ENCODE peak calls at places on chromosomes 13 and 19, in five cellular contexts. One of them, this sample, is unnamed.

GRCh38 chr19:12783849-12784393 is 7.4 kb upstream of the JUNB start:
- DNase-seq in fibroblast of lung: no peak
- DNase-seq in WTC11: no peak
- DNase-seq in stimulated activated CD4-positive, alpha-beta T cell treated with anti-CD3 and anti-CD28 coated beads, Interleukin-1b, Interleukin-23, amount 100 ng/mL, for 1 hour: no peak
- DNase-seq in activated gamma-delta T cell treated with anti-CD3 and anti-CD28 coated beads, Interleukin-2, amount 50 U/mL, for 16 hours: no peak
- DNase-seq in this sample: no peak

GRCh38 chr19:39409886-39410619 is 2.4 kb upstream of the PLEKHG2 start:
- DNase-seq in activated gamma-delta T cell treated with anti-CD3 and anti-CD28 coated beads, Interleukin-2, amount 50 U/mL, for 16 hours: peak; percentile 51
- DNase-seq in fibroblast of lung: peak; percentile 91
- DNase-seq in stimulated activated CD4-positive, alpha-beta T cell treated with anti-CD3 and anti-CD28 coated beads, Interleukin-1b, Interleukin-23, amount 100 ng/mL, for 1 hour: peak; percentile 66
- DNase-seq in WTC11: peak; percentile 49
- DNase-seq in this sample: no peak

GRCh38 chr19:16594681-16595091 is 22.5 kb upstream of the SLC35E1 start:
- DNase-seq in activated gamma-delta T cell treated with anti-CD3 and anti-CD28 coated beads, Interleukin-2, amount 50 U/mL, for 16 hours: no peak
- DNase-seq in stimulated activated CD4-positive, alpha-beta T cell treated with anti-CD3 and anti-CD28 coated beads, Interleukin-1b, Interleukin-23, amount 100 ng/mL, for 1 hour: no peak
- DNase-seq in fibroblast of lung: no peak
- DNase-seq in WTC11: no peak
- DNase-seq in this sample: no peak

GRCh38 chr19:19900124-19900523 is 622 bp upstream of the ZNF93 start:
- DNase-seq in stimulated activated CD4-positive, alpha-beta T cell treated with anti-CD3 and anti-CD28 coated beads, Interleukin-1b, Interleukin-23, amount 100 ng/mL, for 1 hour: no peak
- DNase-seq in activated gamma-delta T cell treated with anti-CD3 and anti-CD28 coated beads, Interleukin-2, amount 50 U/mL, for 16 hours: no peak
- DNase-seq in WTC11: no peak
- DNase-seq in fibroblast of lung: peak; percentile 89
- DNase-seq in this sample: peak; percentile 88

GRCh38 chr13:21203132-21203531 is 26.7 kb downstream of the MRPL57 start:
- DNase-seq in WTC11: no peak
- DNase-seq in activated gamma-delta T cell treated with anti-CD3 and anti-CD28 coated beads, Interleukin-2, amount 50 U/mL, for 16 hours: no peak
- DNase-seq in stimulated activated CD4-positive, alpha-beta T cell treated with anti-CD3 and anti-CD28 coated beads, Interleukin-1b, Interleukin-23, amount 100 ng/mL, for 1 hour: no peak
- DNase-seq in fibroblast of lung: peak; percentile 15
- DNase-seq in this sample: no peak

GRCh38 chr19:58460039-58460438 is 6.8 kb upstream of the ZNF324 start:
- DNase-seq in fibroblast of lung: no peak
- DNase-seq in stimulated activated CD4-positive, alpha-beta T cell treated with anti-CD3 and anti-CD28 coated beads, Interleukin-1b, Interleukin-23, amount 100 ng/mL, for 1 hour: no peak
- DNase-seq in activated gamma-delta T cell treated with anti-CD3 and anti-CD28 coated beads, Interleukin-2, amount 50 U/mL, for 16 hours: no peak
- DNase-seq in WTC11: no peak
- DNase-seq in this sample: no peak

GRCh38 chr19:29964171-29964570 is 22.1 kb downstream of the URI1 start:
- DNase-seq in activated gamma-delta T cell treated with anti-CD3 and anti-CD28 coated beads, Interleukin-2, amount 50 U/mL, for 16 hours: no peak
- DNase-seq in stimulated activated CD4-positive, alpha-beta T cell treated with anti-CD3 and anti-CD28 coated beads, Interleukin-1b, Interleukin-23, amount 100 ng/mL, for 1 hour: no peak
- DNase-seq in WTC11: no peak
- DNase-seq in fibroblast of lung: peak; percentile 63
- DNase-seq in this sample: no peak

GRCh38 chr13:20505405-20506366 is 20.0 kb downstream of the CRYL1 start:
- DNase-seq in stimulated activated CD4-positive, alpha-beta T cell treated with anti-CD3 and anti-CD28 coated beads, Interleukin-1b, Interleukin-23, amount 100 ng/mL, for 1 hour: no peak
- DNase-seq in fibroblast of lung: no peak
- DNase-seq in WTC11: no peak
- DNase-seq in activated gamma-delta T cell treated with anti-CD3 and anti-CD28 coated beads, Interleukin-2, amount 50 U/mL, for 16 hours: no peak
- DNase-seq in this sample: no peak

GRCh38 chr13:76025392-76025791 is 389.3 kb downstream of the LMO7 start:
- DNase-seq in WTC11: no peak
- DNase-seq in activated gamma-delta T cell treated with anti-CD3 and anti-CD28 coated beads, Interleukin-2, amount 50 U/mL, for 16 hours: no peak
- DNase-seq in fibroblast of lung: no peak
- DNase-seq in stimulated activated CD4-positive, alpha-beta T cell treated with anti-CD3 and anti-CD28 coated beads, Interleukin-1b, Interleukin-23, amount 100 ng/mL, for 1 hour: no peak
- DNase-seq in this sample: no peak

GRCh38 chr13:99374169-99374991 is 67.2 kb upstream of the GPR183 start:
- DNase-seq in fibroblast of lung: no peak
- DNase-seq in activated gamma-delta T cell treated with anti-CD3 and anti-CD28 coated beads, Interleukin-2, amount 50 U/mL, for 16 hours: no peak
- DNase-seq in stimulated activated CD4-positive, alpha-beta T cell treated with anti-CD3 and anti-CD28 coated beads, Interleukin-1b, Interleukin-23, amount 100 ng/mL, for 1 hour: no peak
- DNase-seq in WTC11: no peak
- DNase-seq in this sample: no peak

GRCh38 chr13:67101730-67102467 is 128.2 kb downstream of the PCDH9 start:
- DNase-seq in stimulated activated CD4-positive, alpha-beta T cell treated with anti-CD3 and anti-CD28 coated beads, Interleukin-1b, Interleukin-23, amount 100 ng/mL, for 1 hour: no peak
- DNase-seq in WTC11: no peak
- DNase-seq in fibroblast of lung: no peak
- DNase-seq in activated gamma-delta T cell treated with anti-CD3 and anti-CD28 coated beads, Interleukin-2, amount 50 U/mL, for 16 hours: no peak
- DNase-seq in this sample: peak; percentile 30